ENCODE peak calls at places on chromosomes 12 and 14, in ten cellular contexts. W is T-cell, U is COR-L47, P is A549, X is fibroblast of pulmonary artery, L is Ammon's horn, Y is NCI-H748 treated with DMSO at 0.1 percent for 48 hours, N is MM.1S, H is brain microvascular endothelial cell, E is NCI-H1092. G is an unnamed sample.

GRCh38 chr12:132881853-132882252 is 5.6 kb downstream of the CHFR start:
- DNase-seq in W (no peak), U (no peak), P (no peak), X (peak), L (no peak), Y (no peak), N (no peak), H (peak), E (no peak), G (no peak)

GRCh38 chr12:58347188-58347587 is 405.8 kb downstream of the ATP23 start:
- DNase-seq in W (no peak), U (no peak), P (no peak), X (no peak), L (no peak), Y (no peak), N (no peak), H (no peak), E (no peak), G (no peak)

GRCh38 chr12:26011099-26011498 is 52.6 kb downstream of the RASSF8 start:
- DNase-seq in W (no peak), U (no peak), P (no peak), X (peak), L (no peak), Y (no peak), N (no peak), H (no peak), E (no peak), G (no peak)

GRCh38 chr14:91349481-91350074 is 68.0 kb downstream of the CCDC88C start:
- DNase-seq in W (peak), U (no peak), P (no peak), X (no peak), L (no peak), Y (no peak), N (peak), H (no peak), E (no peak), G (no peak)

GRCh38 chr14:96121660-96122395 is 82.7 kb downstream of the C14orf132 start:
- DNase-seq in W (no peak), U (no peak), P (no peak), X (peak), L (no peak), Y (no peak), N (no peak), H (peak), E (no peak), G (no peak)

GRCh38 chr14:91354221-91354916 is 63.3 kb downstream of the CCDC88C start:
- DNase-seq in W (no peak), U (no peak), P (no peak), X (peak), L (no peak), Y (peak), N (peak), H (no peak), E (no peak), G (peak)

GRCh38 chr12:122850695-122851350 is 15.6 kb downstream of the HIP1R start:
- DNase-seq in W (no peak), U (no peak), P (no peak), X (no peak), L (no peak), Y (no peak), N (no peak), H (no peak), E (no peak), G (no peak)

GRCh38 chr12:55637467-55637866 is 775 bp downstream of the OR10P1 start:
- DNase-seq in W (no peak), U (no peak), P (no peak), X (no peak), L (no peak), Y (no peak), N (no peak), H (no peak), E (no peak), G (no peak)

GRCh38 chr12:76646366-76646765 is 86.8 kb upstream of the OSBPL8 start:
- DNase-seq in W (no peak), U (no peak), P (no peak), X (no peak), L (no peak), Y (no peak), N (no peak), H (no peak), E (no peak), G (no peak)

GRCh38 chr12:32332446-32332845 is 66.9 kb upstream of the FGD4 start:
- DNase-seq in W (no peak), U (no peak), P (no peak), X (no peak), L (no peak), Y (no peak), N (no peak), H (no peak), E (no peak), G (no peak)

GRCh38 chr12:53999596-54000104 is 311 bp upstream of the HOXC9 start:
- DNase-seq in W (no peak), U (no peak), P (peak), X (peak), L (no peak), Y (peak), N (no peak), H (no peak), E (peak), G (no peak)

GRCh38 chr12:51590347-51591019 is 550 bp upstream of the SCN8A start:
- DNase-seq in W (peak), U (peak), P (peak), X (peak), L (peak), Y (peak), N (peak), H (peak), E (peak), G (peak)

GRCh38 chr14:103001226-103001625 is 56.1 kb downstream of the CDC42BPB start:
- DNase-seq in W (no peak), U (no peak), P (no peak), X (no peak), L (peak), Y (no peak), N (no peak), H (no peak), E (no peak), G (no peak)

GRCh38 chr12:117322428-117322827 is 39.0 kb downstream of the NOS1 start:
- DNase-seq in W (no peak), U (no peak), P (no peak), X (no peak), L (no peak), Y (no peak), N (no peak), H (no peak), E (no peak), G (no peak)

GRCh38 chr14:39939023-39939422 is 506.8 kb upstream of the FBXO33 start:
- DNase-seq in W (no peak), U (no peak), P (no peak), X (no peak), L (no peak), Y (no peak), N (no peak), H (no peak), E (no peak), G (no peak)

GRCh38 chr12:90410962-90411361 is 544.0 kb downstream of the CCER1 start:
- DNase-seq in W (no peak), U (no peak), P (no peak), X (no peak), L (no peak), Y (no peak), N (no peak), H (no peak), E (no peak), G (no peak)

GRCh38 chr12:11794311-11794710 is 144.8 kb downstream of the ETV6 start:
- DNase-seq in W (no peak), U (no peak), P (no peak), X (no peak), L (peak), Y (no peak), N (no peak), H (no peak), E (no peak), G (no peak)

GRCh38 chr14:52873096-52873495 is 77.8 kb downstream of the FERMT2 start:
- DNase-seq in W (no peak), U (no peak), P (no peak), X (no peak), L (no peak), Y (no peak), N (no peak), H (no peak), E (no peak), G (no peak)

GRCh38 chr12:124655317-124656213 is 88.2 kb upstream of the NCOR2 start:
- DNase-seq in W (no peak), U (peak), P (peak), X (peak), L (peak), Y (no peak), N (no peak), H (peak), E (peak), G (peak)

GRCh38 chr12:91441996-91442395 is 259.4 kb upstream of the DCN start:
- DNase-seq in W (no peak), U (no peak), P (no peak), X (no peak), L (no peak), Y (no peak), N (no peak), H (no peak), E (no peak), G (no peak)

GRCh38 chr12:26226629-26227375 is 31.4 kb downstream of the SSPN start:
- DNase-seq in W (no peak), U (peak), P (no peak), X (no peak), L (peak), Y (peak), N (no peak), H (no peak), E (no peak), G (peak)

GRCh38 chr12:59085680-59086079 is 165.4 kb upstream of the LRIG3 start:
- DNase-seq in W (no peak), U (peak), P (no peak), X (no peak), L (no peak), Y (peak), N (no peak), H (no peak), E (peak), G (no peak)

GRCh38 chr12:27504506-27504905 is 19.5 kb upstream of the PPFIBP1 start:
- DNase-seq in W (no peak), U (no peak), P (no peak), X (no peak), L (no peak), Y (no peak), N (no peak), H (no peak), E (no peak), G (no peak)

GRCh38 chr12:108875682-108876361 is 4.1 kb upstream of the DAO start:
- DNase-seq in W (no peak), U (no peak), P (no peak), X (no peak), L (no peak), Y (no peak), N (peak), H (no peak), E (no peak), G (no peak)